ENCODE peak calls at places on chromosomes 16 and 17, in ten cellular contexts. Z is adipocyte; E is A549; O is effector memory CD4-positive, alpha-beta T cell; C is GM23338; M is colonic mucosa; U is PC-9; N is prostate gland; A is uterus; D is pancreas. L is an unnamed sample.

GRCh38 chr16:82735176-82735575 is 108.4 kb downstream of the CDH13 start:
- DNase-seq in Z (peak; percentile 11), C (no peak), N (no peak), O (no peak), U (no peak), A (no peak), M (no peak), D (no peak), E (no peak), L (no peak)

GRCh38 chr16:81415757-81416156 is 28.9 kb upstream of the CMIP start:
- DNase-seq in N (no peak), M (no peak), Z (no peak), O (no peak), D (no peak), C (peak; percentile 67), U (no peak), E (no peak), A (no peak), L (no peak)

GRCh38 chr16:71917900-71918299 is 22.6 kb downstream of the IST1 start:
- DNase-seq in O (no peak), Z (peak; percentile 68), N (no peak), U (no peak), E (no peak), D (no peak), C (no peak), A (no peak), M (no peak), L (no peak)

GRCh38 chr16:67345401-67345800 is 18.8 kb downstream of the LRRC36 start:
- DNase-seq in M (peak; percentile 37), C (no peak), Z (no peak), E (no peak), O (no peak), A (no peak), U (no peak), D (no peak), N (peak; percentile 46), L (no peak)

GRCh38 chr16:87780385-87780989 is 14.7 kb upstream of the KLHDC4 start:
- DNase-seq in N (no peak), C (no peak), U (no peak), D (no peak), A (no peak), Z (peak; percentile 14), M (peak; percentile 33), O (peak; percentile 27), E (no peak), L (no peak)

GRCh38 chr17:75633484-75634375 is 496 bp downstream of the SMIM5 start:
- DNase-seq in O (peak; percentile 14), M (peak; percentile 95), C (peak; percentile 97), U (peak; percentile 89), N (peak; percentile 94), D (peak; percentile 91), A (peak; percentile 92), E (peak; percentile 90), Z (peak; percentile 98), L (peak; percentile 97)

GRCh38 chr17:79991924-79992656 is 43.6 kb downstream of the TBC1D16 start:
- DNase-seq in N (peak; percentile 82), Z (peak; percentile 34), O (no peak), E (peak; percentile 42), C (peak; percentile 34), U (no peak), M (peak; percentile 84), D (no peak), A (no peak), L (no peak)

GRCh38 chr16:66919569-66920472 is 1.1 kb upstream of the CDH16 start:
- DNase-seq in D (no peak), U (no peak), E (no peak), Z (no peak), A (no peak), M (no peak), N (no peak), C (no peak), O (no peak), L (no peak)

GRCh38 chr17:348692-349425 is 3.7 kb downstream of the RPH3AL start:
- DNase-seq in A (no peak), N (peak; percentile 76), O (no peak), E (peak; percentile 93), Z (no peak), U (no peak), D (peak; percentile 66), C (no peak), M (peak; percentile 71), L (peak; percentile 84)

GRCh38 chr17:351436-351713 is 1.2 kb downstream of the RPH3AL start:
- DNase-seq in M (no peak), C (no peak), N (no peak), E (peak; percentile 29), A (no peak), O (no peak), Z (no peak), D (peak; percentile 35), U (no peak), L (no peak)

GRCh38 chr17:348012-348411 is 4.6 kb downstream of the RPH3AL start:
- DNase-seq in E (peak; percentile 49), O (no peak), M (no peak), D (no peak), A (no peak), N (no peak), Z (no peak), U (no peak), C (no peak), L (no peak)

GRCh38 chr17:350706-351435 is 1.7 kb downstream of the RPH3AL start:
- DNase-seq in N (no peak), E (peak; percentile 96), M (peak; percentile 94), U (peak; percentile 75), Z (no peak), C (peak; percentile 38), O (no peak), A (peak; percentile 75), D (peak; percentile 67), L (no peak)

GRCh38 chr17:349666-350065 is 2.9 kb downstream of the RPH3AL start:
- DNase-seq in C (no peak), D (no peak), A (no peak), M (no peak), E (no peak), N (no peak), O (no peak), U (no peak), Z (no peak), L (no peak)
- H3K4me1 ChIP-seq in C (no peaks in the 10 kb centered on the region), D (peaks cover 68% of the 10 kb centered on the region), A (no peaks in the 10 kb centered on the region), M (peaks cover 16% of the 10 kb centered on the region), E (peaks cover 66% of the 10 kb centered on the region), N (peaks cover 3% of the 10 kb centered on the region), O (no peaks in the 10 kb centered on the region), U (peaks cover 23% of the 10 kb centered on the region), Z (peaks cover 47% of the 10 kb centered on the region), L (peaks cover 11% of the 10 kb centered on the region)

DNA sequence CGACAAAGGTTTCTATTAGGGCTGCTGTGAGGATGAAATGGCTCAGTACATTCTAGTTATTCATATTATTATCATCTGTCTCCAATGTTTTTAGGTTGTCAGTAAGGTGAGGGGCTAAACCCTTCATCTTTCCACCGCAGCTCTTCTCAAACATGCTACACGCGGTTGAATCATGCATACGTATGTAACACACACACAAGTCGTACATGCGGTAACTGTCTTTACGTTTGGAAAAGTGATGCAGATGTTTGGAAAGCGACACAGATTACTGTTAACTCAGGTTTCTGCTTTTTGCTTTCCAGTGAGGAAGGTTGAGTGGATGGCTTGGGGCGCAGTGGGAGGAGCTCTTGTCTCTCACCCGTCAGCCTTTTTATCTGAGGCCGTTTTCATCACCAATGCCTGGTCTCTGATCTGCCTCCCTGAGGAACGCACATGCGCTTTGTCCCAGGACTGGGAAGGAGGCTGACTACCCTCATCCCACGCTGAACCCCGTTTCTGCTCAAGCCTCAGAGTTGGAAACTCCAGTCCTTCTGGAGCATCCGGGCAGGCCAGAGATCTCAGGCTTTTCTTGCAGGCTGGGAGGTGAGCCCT is 3.2 kb upstream of the FOXL1 start:
- DNase-seq in Z (no peak), U (no peak), O (no peak), E (no peak), D (no peak), C (no peak), N (no peak), M (no peak), A (no peak), L (no peak)
- H3K4me1 ChIP-seq in Z (peaks cover 42% of the 10 kb centered on the region), U (no peaks in the 10 kb centered on the region), O (peaks cover 8% of the 10 kb centered on the region), E (no peaks in the 10 kb centered on the region), D (peaks cover 7% of the 10 kb centered on the region), C (peaks cover 69% of the 10 kb centered on the region), N (no peaks in the 10 kb centered on the region), M (peaks cover 4% of the 10 kb centered on the region), A (no peaks in the 10 kb centered on the region), L (no peaks in the 10 kb centered on the region)

GRCh38 chr17:64229815-64230550 is 33.1 kb downstream of the TEX2 start:
- DNase-seq in M (no peak), D (no peak), C (no peak), E (no peak), N (no peak), O (no peak), A (no peak), Z (no peak), U (no peak), L (no peak)
- H3K4me1 ChIP-seq in M (peaks cover 4% of the 10 kb centered on the region), D (peaks cover 8% of the 10 kb centered on the region), C (no peaks in the 10 kb centered on the region), E (peaks cover 13% of the 10 kb centered on the region), N (no peaks in the 10 kb centered on the region), O (no peaks in the 10 kb centered on the region), A (no peaks in the 10 kb centered on the region), Z (peaks cover 52% of the 10 kb centered on the region), U (peaks cover 18% of the 10 kb centered on the region), L (peaks cover 12% of the 10 kb centered on the region)

GRCh38 chr17:40614431-40615294 is 33.0 kb downstream of the SMARCE1 start:
- DNase-seq in M (no peak), E (no peak), D (no peak), O (no peak), A (no peak), Z (no peak), U (no peak), N (no peak), C (no peak), L (no peak)
- H3K4me1 ChIP-seq in M (peaks cover 13% of the 10 kb centered on the region), E (peaks cover 11% of the 10 kb centered on the region), D (no peaks in the 10 kb centered on the region), O (peaks cover 53% of the 10 kb centered on the region), A (no peaks in the 10 kb centered on the region), Z (peaks cover 8% of the 10 kb centered on the region), U (peaks cover 10% of the 10 kb centered on the region), N (peaks cover 6% of the 10 kb centered on the region), C (no peaks in the 10 kb centered on the region), L (no peaks in the 10 kb centered on the region)

GRCh38 chr17:17154556-17154955 is 51.6 kb downstream of the PLD6 start:
- DNase-seq in A (no peak), O (no peak), M (no peak), U (no peak), D (no peak), C (no peak), E (no peak), N (no peak), Z (no peak), L (no peak)
- H3K4me1 ChIP-seq in A (no peaks in the 10 kb centered on the region), O (peaks cover 37% of the 10 kb centered on the region), M (no peaks in the 10 kb centered on the region), U (no peaks in the 10 kb centered on the region), D (peaks cover 4% of the 10 kb centered on the region), C (no peaks in the 10 kb centered on the region), E (peaks cover 68% of the 10 kb centered on the region), N (no peaks in the 10 kb centered on the region), Z (peaks cover 47% of the 10 kb centered on the region), L (no peaks in the 10 kb centered on the region)

DNA sequence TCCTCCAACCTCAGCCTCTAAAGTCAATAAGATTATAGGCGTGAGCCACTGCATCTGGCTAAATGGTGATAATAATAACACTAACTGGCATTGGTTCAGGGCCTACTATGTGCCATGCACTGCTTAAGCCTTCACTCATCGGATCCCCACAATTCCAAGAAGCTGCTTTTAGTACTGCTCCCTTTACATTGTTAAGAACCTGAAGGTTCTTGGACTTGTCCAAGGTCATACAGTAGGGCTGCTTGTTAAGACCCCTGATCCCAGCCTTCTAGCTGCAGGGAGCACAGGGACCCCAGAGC is 6.6 kb downstream of the SREBF1 start:
- DNase-seq in M (no peak), C (no peak), A (no peak), N (no peak), U (no peak), Z (no peak), D (no peak), O (no peak), E (no peak), L (no peak)
- H3K4me1 ChIP-seq in M (peaks cover 6% of the 10 kb centered on the region), C (peaks cover 25% of the 10 kb centered on the region), A (peaks cover 17% of the 10 kb centered on the region), N (peaks cover 13% of the 10 kb centered on the region), U (peaks cover 79% of the 10 kb centered on the region), Z (peaks cover 36% of the 10 kb centered on the region), D (peaks cover 16% of the 10 kb centered on the region), O (peaks cover 42% of the 10 kb centered on the region), E (peaks cover 96% of the 10 kb centered on the region), L (peaks cover 54% of the 10 kb centered on the region)